ENCODE peak calls at places on chromosomes 4 and X, in seven cellular contexts. One of them, this sample, is unnamed.

GRCh38 chr4:145234086-145234694 is 53.8 kb upstream of the OTUD4 start:
- DNase-seq in heart left ventricle: peak; percentile 44
- DNase-seq in esophagus squamous epithelium: no peak
- DNase-seq in lower leg skin: peak; percentile 32
- DNase-seq in stomach: peak; percentile 59
- DNase-seq in adrenal gland: peak; percentile 54
- DNase-seq in transverse colon: peak; percentile 59
- DNase-seq in this sample: peak; percentile 63

GRCh38 chr4:113064244-113064643 is 14.8 kb downstream of the ANK2 start:
- DNase-seq in heart left ventricle: no peak
- DNase-seq in esophagus squamous epithelium: no peak
- DNase-seq in lower leg skin: no peak
- DNase-seq in stomach: no peak
- DNase-seq in adrenal gland: no peak
- DNase-seq in transverse colon: no peak
- DNase-seq in this sample: no peak

GRCh38 chr4:8267077-8267476 is 2.5 kb upstream of the HTRA3 start:
- DNase-seq in heart left ventricle: peak; percentile 78
- DNase-seq in esophagus squamous epithelium: no peak
- DNase-seq in lower leg skin: no peak
- DNase-seq in stomach: peak; percentile 85
- DNase-seq in adrenal gland: peak; percentile 71
- DNase-seq in transverse colon: peak; percentile 67
- DNase-seq in this sample: peak; percentile 85

GRCh38 chr4:103076777-103077347 is 301 bp upstream of the SLC9B2 start:
- DNase-seq in heart left ventricle: no peak
- DNase-seq in esophagus squamous epithelium: no peak
- DNase-seq in lower leg skin: no peak
- DNase-seq in stomach: no peak
- DNase-seq in adrenal gland: no peak
- DNase-seq in transverse colon: no peak
- DNase-seq in this sample: no peak

GRCh38 chr4:158996669-158997074 is 106.2 kb upstream of the RAPGEF2 start:
- DNase-seq in heart left ventricle: no peak
- DNase-seq in esophagus squamous epithelium: no peak
- DNase-seq in lower leg skin: peak; percentile 27
- DNase-seq in stomach: no peak
- DNase-seq in adrenal gland: peak; percentile 64
- DNase-seq in transverse colon: no peak
- DNase-seq in this sample: no peak

GRCh38 chrX:84118769-84119168 is 69.2 kb downstream of the RPS6KA6 start:
- DNase-seq in heart left ventricle: no peak
- DNase-seq in esophagus squamous epithelium: no peak
- DNase-seq in lower leg skin: no peak
- DNase-seq in stomach: no peak
- DNase-seq in adrenal gland: no peak
- DNase-seq in transverse colon: no peak
- DNase-seq in this sample: no peak

GRCh38 chr4:122914938-122915337 is 7.5 kb downstream of the NUDT6 start:
- DNase-seq in heart left ventricle: no peak
- DNase-seq in esophagus squamous epithelium: no peak
- DNase-seq in lower leg skin: no peak
- DNase-seq in stomach: no peak
- DNase-seq in adrenal gland: no peak
- DNase-seq in transverse colon: no peak
- DNase-seq in this sample: no peak

GRCh38 chr4:71816676-71817303 is 32.9 kb upstream of the GC start:
- DNase-seq in heart left ventricle: no peak
- DNase-seq in esophagus squamous epithelium: no peak
- DNase-seq in lower leg skin: no peak
- DNase-seq in stomach: no peak
- DNase-seq in adrenal gland: no peak
- DNase-seq in transverse colon: no peak
- DNase-seq in this sample: no peak

GRCh38 chrX:54044877-54045328 is 630 bp upstream of the PHF8 start:
- DNase-seq in heart left ventricle: no peak
- DNase-seq in esophagus squamous epithelium: no peak
- DNase-seq in lower leg skin: no peak
- DNase-seq in stomach: no peak
- DNase-seq in adrenal gland: no peak
- DNase-seq in transverse colon: no peak
- DNase-seq in this sample: no peak

GRCh38 chrX:39728025-39728424 is 369.7 kb downstream of the BCOR start:
- DNase-seq in heart left ventricle: no peak
- DNase-seq in esophagus squamous epithelium: no peak
- DNase-seq in lower leg skin: no peak
- DNase-seq in stomach: no peak
- DNase-seq in adrenal gland: no peak
- DNase-seq in transverse colon: no peak
- DNase-seq in this sample: no peak

GRCh38 chr4:110640608-110641007 is 17.7 kb upstream of the PITX2 start:
- DNase-seq in heart left ventricle: no peak
- DNase-seq in esophagus squamous epithelium: no peak
- DNase-seq in lower leg skin: no peak
- DNase-seq in stomach: no peak
- DNase-seq in adrenal gland: no peak
- DNase-seq in transverse colon: no peak
- DNase-seq in this sample: no peak

GRCh38 chrX:363621-364375 is 22.9 kb downstream of the PPP2R3B start:
- DNase-seq in heart left ventricle: peak; percentile 6
- DNase-seq in esophagus squamous epithelium: no peak
- DNase-seq in lower leg skin: no peak
- DNase-seq in stomach: no peak
- DNase-seq in adrenal gland: no peak
- DNase-seq in transverse colon: no peak
- DNase-seq in this sample: no peak

GRCh38 chrX:43655961-43656494 is at the start of gene MAOA:
- DNase-seq in heart left ventricle: peak; percentile 68
- DNase-seq in esophagus squamous epithelium: no peak
- DNase-seq in lower leg skin: peak; percentile 88
- DNase-seq in stomach: peak; percentile 87
- DNase-seq in adrenal gland: peak; percentile 91
- DNase-seq in transverse colon: peak; percentile 88
- DNase-seq in this sample: no peak

GRCh38 chr4:81826336-81826735 is 354.6 kb upstream of the RASGEF1B start:
- DNase-seq in heart left ventricle: no peak
- DNase-seq in esophagus squamous epithelium: no peak
- DNase-seq in lower leg skin: no peak
- DNase-seq in stomach: no peak
- DNase-seq in adrenal gland: no peak
- DNase-seq in transverse colon: no peak
- DNase-seq in this sample: no peak

GRCh38 chr4:16264798-16265197 is 38.5 kb upstream of the TAPT1 start:
- DNase-seq in heart left ventricle: no peak
- DNase-seq in esophagus squamous epithelium: no peak
- DNase-seq in lower leg skin: no peak
- DNase-seq in stomach: no peak
- DNase-seq in adrenal gland: no peak
- DNase-seq in transverse colon: no peak
- DNase-seq in this sample: peak; percentile 67

GRCh38 chr4:1863297-1864033 is 7.5 kb upstream of the LETM1 start:
- DNase-seq in heart left ventricle: no peak
- DNase-seq in esophagus squamous epithelium: no peak
- DNase-seq in lower leg skin: no peak
- DNase-seq in stomach: no peak
- DNase-seq in adrenal gland: no peak
- DNase-seq in transverse colon: no peak
- DNase-seq in this sample: no peak

GRCh38 chr4:66014146-66014765 is 344.0 kb upstream of the EPHA5 start:
- DNase-seq in heart left ventricle: no peak
- DNase-seq in esophagus squamous epithelium: no peak
- DNase-seq in lower leg skin: no peak
- DNase-seq in stomach: no peak
- DNase-seq in adrenal gland: no peak
- DNase-seq in transverse colon: no peak
- DNase-seq in this sample: no peak

GRCh38 chrX:45879512-45879911 is 665.7 kb downstream of the ZNF674 start:
- DNase-seq in heart left ventricle: no peak
- DNase-seq in esophagus squamous epithelium: no peak
- DNase-seq in lower leg skin: no peak
- DNase-seq in stomach: no peak
- DNase-seq in adrenal gland: no peak
- DNase-seq in transverse colon: no peak
- DNase-seq in this sample: no peak

GRCh38 chr4:108561086-108561485 is 59.3 kb upstream of the RPL34 start:
- DNase-seq in heart left ventricle: no peak
- DNase-seq in esophagus squamous epithelium: no peak
- DNase-seq in lower leg skin: no peak
- DNase-seq in stomach: no peak
- DNase-seq in adrenal gland: no peak
- DNase-seq in transverse colon: no peak
- DNase-seq in this sample: no peak

GRCh38 chrX:23478056-23478455 is 143.4 kb downstream of the PTCHD1 start:
- DNase-seq in heart left ventricle: no peak
- DNase-seq in esophagus squamous epithelium: no peak
- DNase-seq in lower leg skin: no peak
- DNase-seq in stomach: no peak
- DNase-seq in adrenal gland: no peak
- DNase-seq in transverse colon: no peak
- DNase-seq in this sample: no peak

GRCh38 chrX:143757375-143757774 is 36.8 kb upstream of the SPANXN2 start:
- DNase-seq in heart left ventricle: no peak
- DNase-seq in esophagus squamous epithelium: no peak
- DNase-seq in lower leg skin: no peak
- DNase-seq in stomach: no peak
- DNase-seq in adrenal gland: no peak
- DNase-seq in transverse colon: no peak
- DNase-seq in this sample: no peak

GRCh38 chrX:70774223-70774622 is 134.3 kb downstream of the TEX11 start:
- DNase-seq in heart left ventricle: no peak
- DNase-seq in esophagus squamous epithelium: no peak
- DNase-seq in lower leg skin: no peak
- DNase-seq in stomach: no peak
- DNase-seq in adrenal gland: no peak
- DNase-seq in transverse colon: no peak
- DNase-seq in this sample: peak; percentile 14

GRCh38 chr4:182245541-182246245 is 2.5 kb downstream of the TENM3 start:
- DNase-seq in heart left ventricle: no peak
- DNase-seq in esophagus squamous epithelium: no peak
- DNase-seq in lower leg skin: no peak
- DNase-seq in stomach: no peak
- DNase-seq in adrenal gland: no peak
- DNase-seq in transverse colon: no peak
- DNase-seq in this sample: no peak

GRCh38 chrX:121191779-121192178 is 144.4 kb downstream of the GLUD2 start:
- DNase-seq in heart left ventricle: no peak
- DNase-seq in esophagus squamous epithelium: no peak
- DNase-seq in lower leg skin: no peak
- DNase-seq in stomach: no peak
- DNase-seq in adrenal gland: no peak
- DNase-seq in transverse colon: no peak
- DNase-seq in this sample: no peak

GRCh38 chrX:9940397-9940796 is 26.8 kb upstream of the CLDN34 start:
- DNase-seq in heart left ventricle: no peak
- DNase-seq in esophagus squamous epithelium: no peak
- DNase-seq in lower leg skin: no peak
- DNase-seq in stomach: no peak
- DNase-seq in adrenal gland: no peak
- DNase-seq in transverse colon: no peak
- DNase-seq in this sample: peak; percentile 68

DNA sequence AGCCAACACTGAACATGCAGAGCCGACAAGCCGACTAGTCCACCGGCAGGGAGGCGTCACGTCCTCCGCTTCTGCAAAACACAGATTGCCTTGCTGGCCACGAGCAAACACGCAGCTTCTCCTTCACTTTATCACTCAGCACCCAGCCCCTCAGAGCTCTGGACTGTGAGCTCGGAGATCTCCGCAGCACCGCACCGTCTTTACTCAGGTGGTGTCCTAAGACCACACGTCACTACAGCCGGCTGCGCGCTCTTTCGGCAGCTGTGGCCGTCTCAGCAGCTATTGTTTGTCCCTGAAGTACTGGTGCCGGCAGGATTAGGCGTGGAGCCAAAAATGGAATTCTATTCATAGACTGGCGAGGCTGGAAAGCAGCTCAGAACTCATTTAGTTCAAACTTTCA is 72.0 kb downstream of the FAT1 start:
- DNase-seq in heart left ventricle: peak; percentile 76
- DNase-seq in esophagus squamous epithelium: no peak
- DNase-seq in lower leg skin: no peak
- DNase-seq in stomach: peak; percentile 82
- DNase-seq in adrenal gland: peak; percentile 57
- DNase-seq in transverse colon: peak; percentile 37
- DNase-seq in this sample: no peak
- H3K4me3 ChIP-seq in heart left ventricle: peak overlapping the region; percentile 50
- H3K4me3 ChIP-seq in esophagus squamous epithelium: peak overlapping the region; percentile 57
- H3K4me3 ChIP-seq in lower leg skin: no peak overlapping the region
- H3K4me3 ChIP-seq in stomach: peak overlapping the region; percentile 42
- H3K4me3 ChIP-seq in adrenal gland: no peak overlapping the region
- H3K4me3 ChIP-seq in transverse colon: no peak overlapping the region
- H3K4me3 ChIP-seq in this sample: no peak overlapping the region

GRCh38 chr4:139554726-139555072 is 1.3 kb downstream of the SETD7 start:
- DNase-seq in heart left ventricle: no peak
- DNase-seq in esophagus squamous epithelium: no peak
- DNase-seq in lower leg skin: no peak
- DNase-seq in stomach: no peak
- DNase-seq in adrenal gland: no peak
- DNase-seq in transverse colon: no peak
- DNase-seq in this sample: no peak
- TF ChIP-seq POLR2A in heart left ventricle: no peak
- TF ChIP-seq POLR2A in esophagus squamous epithelium: no peak
- TF ChIP-seq POLR2A in lower leg skin: no peak
- TF ChIP-seq POLR2A in stomach: no peak
- TF ChIP-seq POLR2A in adrenal gland: no peak
- TF ChIP-seq POLR2A in transverse colon: no peak
- TF ChIP-seq POLR2A in this sample: no peak

DNA sequence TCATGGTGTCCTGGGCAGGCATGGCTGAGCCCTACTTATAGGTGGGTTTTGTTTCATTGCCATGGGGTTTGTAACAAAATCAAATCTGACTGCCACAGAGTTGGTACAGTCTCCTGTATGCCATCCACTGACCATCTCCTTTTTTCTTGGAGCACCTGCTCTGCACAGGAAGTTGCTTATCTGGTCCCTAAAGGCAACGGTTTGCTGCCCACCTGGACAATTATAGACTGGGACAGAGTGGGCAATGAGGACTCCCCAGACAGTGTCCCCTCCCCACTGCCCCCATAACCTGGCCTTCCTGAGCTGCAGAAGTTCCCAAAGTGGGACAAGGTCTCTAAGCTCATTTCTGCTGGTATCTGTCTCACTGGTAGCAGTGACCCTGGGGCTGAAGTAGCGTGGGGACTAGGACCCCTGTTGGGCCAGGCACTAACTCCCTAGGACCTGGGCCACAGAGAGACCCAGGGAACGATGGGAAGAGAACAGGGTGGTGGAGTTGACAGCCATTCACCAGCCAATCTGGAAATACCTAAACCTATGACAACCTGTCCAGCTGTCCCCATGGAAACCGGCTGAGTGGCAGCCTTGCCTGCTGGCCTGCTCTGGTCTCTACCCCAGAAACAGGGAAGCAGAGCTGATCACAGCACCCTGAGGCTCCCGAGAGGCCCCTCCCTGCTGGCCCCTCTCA is 64.7 kb downstream of the WFS1 start:
- DNase-seq in heart left ventricle: no peak
- DNase-seq in esophagus squamous epithelium: no peak
- DNase-seq in lower leg skin: no peak
- DNase-seq in stomach: no peak
- DNase-seq in adrenal gland: no peak
- DNase-seq in transverse colon: no peak
- DNase-seq in this sample: no peak
- H3K4me3 ChIP-seq in heart left ventricle: no peak overlapping the region
- H3K4me3 ChIP-seq in esophagus squamous epithelium: no peak overlapping the region
- H3K4me3 ChIP-seq in lower leg skin: no peak overlapping the region
- H3K4me3 ChIP-seq in stomach: no peak overlapping the region
- H3K4me3 ChIP-seq in adrenal gland: no peak overlapping the region
- H3K4me3 ChIP-seq in transverse colon: no peak overlapping the region
- H3K4me3 ChIP-seq in this sample: no peak overlapping the region

GRCh38 chr4:185425600-185426352 is at the start of gene UFSP2:
- DNase-seq in heart left ventricle: peak; percentile 90
- DNase-seq in esophagus squamous epithelium: peak; percentile 64
- DNase-seq in lower leg skin: peak; percentile 86
- DNase-seq in stomach: peak; percentile 92
- DNase-seq in adrenal gland: peak; percentile 95
- DNase-seq in transverse colon: peak; percentile 90
- DNase-seq in this sample: peak; percentile 87
- TF ChIP-seq POLR2A in heart left ventricle: no peak
- TF ChIP-seq POLR2A in esophagus squamous epithelium: no peak
- TF ChIP-seq POLR2A in lower leg skin: no peak
- TF ChIP-seq POLR2A in stomach: no peak
- TF ChIP-seq POLR2A in adrenal gland: peak; percentile 70
- TF ChIP-seq POLR2A in transverse colon: peak; percentile 75
- TF ChIP-seq POLR2A in this sample: peak; percentile 31